ENCODE peak calls at places on chromosomes 16 and 17, in five cellular contexts. O, B, V, Z and P are unnamed samples.

GRCh38 chr17:9050801-9051401 is 29.6 kb downstream of the NTN1 start:
- DNase-seq in O (no peak), B (no peak), V (no peak), Z (no peak), P (no peak)

GRCh38 chr17:75430159-75430748 is 24.8 kb upstream of the GRB2 start:
- DNase-seq in O (no peak), B (no peak), V (peak; percentile 22), Z (no peak), P (no peak)

GRCh38 chr16:24995469-24995868 is 19.7 kb downstream of the ARHGAP17 start:
- DNase-seq in O (no peak), B (no peak), V (no peak), Z (no peak), P (no peak)

GRCh38 chr17:39011907-39012468 is 44.8 kb upstream of the FBXO47 start:
- DNase-seq in O (no peak), B (no peak), V (peak; percentile 22), Z (no peak), P (no peak)

GRCh38 chr17:76515291-76515949 is 14.2 kb upstream of the RHBDF2 start:
- DNase-seq in O (no peak), B (peak; percentile 85), V (peak; percentile 54), Z (no peak), P (peak; percentile 85)

GRCh38 chr17:48522031-48522593 is 8.7 kb downstream of the HOXB1 start:
- DNase-seq in O (no peak), B (no peak), V (no peak), Z (no peak), P (no peak)

GRCh38 chr17:1043601-1044251 is 46.8 kb downstream of the TIMM22 start:
- DNase-seq in O (no peak), B (no peak), V (no peak), Z (peak; percentile 41), P (peak; percentile 54)

GRCh38 chr16:89346869-89347268 is 129.4 kb downstream of the ZNF778 start:
- DNase-seq in O (no peak), B (no peak), V (peak; percentile 38), Z (no peak), P (no peak)

GRCh38 chr16:8675183-8676159 is 1.1 kb downstream of the ABAT start:
- DNase-seq in O (peak; percentile 51), B (no peak), V (peak; percentile 45), Z (peak; percentile 29), P (no peak)

GRCh38 chr17:34206569-34206968 is 48.5 kb upstream of the CCL2 start:
- DNase-seq in O (no peak), B (no peak), V (no peak), Z (no peak), P (no peak)

GRCh38 chr17:36889955-36890354 is 47.3 kb upstream of the LHX1 start:
- DNase-seq in O (no peak), B (no peak), V (no peak), Z (no peak), P (no peak)

GRCh38 chr17:36890398-36891190 is 46.7 kb upstream of the LHX1 start:
- DNase-seq in O (no peak), B (no peak), V (no peak), Z (no peak), P (no peak)

GRCh38 chr17:36888236-36888957 is 48.9 kb upstream of the LHX1 start:
- DNase-seq in O (no peak), B (no peak), V (no peak), Z (no peak), P (no peak)

DNA sequence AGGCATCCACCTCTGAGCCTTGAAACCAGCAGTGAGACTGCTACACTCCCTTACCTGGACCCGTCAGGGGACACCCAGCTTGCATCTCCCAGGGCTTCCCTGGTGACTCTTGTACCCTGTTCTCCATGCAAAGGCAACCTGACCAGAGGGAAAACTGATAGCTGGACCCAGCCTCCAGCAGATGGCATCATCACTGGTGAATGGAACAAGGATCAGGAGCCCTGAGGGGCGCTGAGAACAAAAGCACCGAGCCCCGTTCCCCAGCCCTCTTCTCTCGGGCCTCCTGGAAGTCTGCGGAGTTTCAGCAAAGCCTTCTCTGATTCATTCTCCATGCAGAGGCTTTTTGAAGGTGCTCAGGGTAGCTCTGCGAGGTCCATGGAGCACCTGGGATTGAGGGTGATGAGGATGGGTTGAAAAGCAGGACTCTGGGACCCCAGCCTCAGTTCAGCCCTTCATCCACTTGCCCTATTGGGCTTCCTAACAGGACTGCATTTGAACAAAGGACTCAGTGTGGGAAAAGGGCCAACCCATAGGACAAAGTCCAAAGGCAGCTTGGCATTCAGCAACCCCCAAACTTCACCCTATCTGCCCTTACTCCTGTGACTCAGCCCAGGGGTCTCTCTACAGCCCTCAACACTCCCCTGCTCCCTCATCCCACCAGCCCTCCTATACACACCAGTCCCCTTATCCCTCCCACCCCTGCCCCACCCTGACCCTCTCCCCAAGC is 45.0 kb upstream of the LHX1 start:
- DNase-seq in O (no peak), B (no peak), V (peak; percentile 15), Z (no peak), P (no peak)
- TF ChIP-seq CTCF in O (no peak), B (no peak), V (no peak), Z (no peak), P (no peak)

GRCh38 chr16:17343028-17343427 is 127.7 kb downstream of the XYLT1 start:
- DNase-seq in O (no peak), B (no peak), V (no peak), Z (no peak), P (no peak)

GRCh38 chr16:17346441-17346773 is 124.4 kb downstream of the XYLT1 start:
- DNase-seq in O (no peak), B (no peak), V (no peak), Z (no peak), P (no peak)

GRCh38 chr16:17346774-17347569 is 123.8 kb downstream of the XYLT1 start:
- DNase-seq in O (no peak), B (no peak), V (no peak), Z (no peak), P (no peak)

GRCh38 chr16:17343729-17344128 is 127.0 kb downstream of the XYLT1 start:
- DNase-seq in O (no peak), B (no peak), V (no peak), Z (no peak), P (no peak)

DNA sequence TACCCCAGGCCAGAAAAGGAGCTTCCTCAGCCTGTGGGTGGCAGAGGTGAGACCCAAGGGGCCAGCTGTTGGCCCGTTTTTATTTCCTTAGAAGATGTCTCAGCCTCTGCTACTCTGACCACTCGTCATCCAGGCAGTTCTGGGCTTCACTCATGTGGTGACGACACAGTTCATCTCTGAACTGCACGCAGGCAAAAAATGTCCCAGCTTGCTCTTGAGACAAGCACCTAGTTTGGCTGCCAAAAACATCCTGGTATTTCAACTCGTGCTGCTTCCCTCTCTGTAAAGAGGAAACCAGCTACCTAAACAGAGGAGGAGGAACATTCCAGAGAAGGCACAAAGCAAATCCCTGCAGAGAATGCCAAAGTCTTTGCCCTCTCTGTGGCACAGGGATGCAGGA is 125.7 kb downstream of the XYLT1 start:
- DNase-seq in O (no peak), B (peak; percentile 63), V (peak; percentile 45), Z (no peak), P (peak; percentile 75)
- H3K27ac ChIP-seq in O (no peak overlapping the region), B (peak overlapping the region; percentile 3), V (peak overlapping the region; percentile 38), Z (no peak overlapping the region), P (no peak overlapping the region)

GRCh38 chr16:53948326-53948725 is 244.4 kb downstream of the FTO start:
- DNase-seq in O (no peak), B (no peak), V (no peak), Z (no peak), P (no peak)

GRCh38 chr16:53949716-53950410 is 245.9 kb downstream of the FTO start:
- DNase-seq in O (no peak), B (no peak), V (no peak), Z (no peak), P (no peak)

GRCh38 chr16:53946745-53947386 is 242.9 kb downstream of the FTO start:
- DNase-seq in O (no peak), B (no peak), V (no peak), Z (no peak), P (no peak)

GRCh38 chr16:53950677-53951076 is 246.7 kb downstream of the FTO start:
- DNase-seq in O (no peak), B (no peak), V (no peak), Z (no peak), P (no peak)

GRCh38 chr16:53948734-53949430 is 244.9 kb downstream of the FTO start:
- DNase-seq in O (no peak), B (no peak), V (no peak), Z (no peak), P (no peak)
- H3K4me3 ChIP-seq in O (no peak overlapping the region), B (no peak overlapping the region), V (no peak overlapping the region), Z (no peak overlapping the region), P (no peak overlapping the region)

GRCh38 chr16:58026139-58026704 is 668 bp downstream of the MMP15 start:
- DNase-seq in O (peak; percentile 63), B (no peak), V (peak; percentile 71), Z (peak; percentile 47), P (peak; percentile 80)

GRCh38 chr16:58027341-58028167 is 2.0 kb downstream of the MMP15 start:
- DNase-seq in O (peak; percentile 61), B (no peak), V (peak; percentile 72), Z (no peak), P (peak; percentile 41)

GRCh38 chr16:58025351-58026138 is at the start of gene MMP15:
- DNase-seq in O (peak; percentile 94), B (no peak), V (peak; percentile 91), Z (peak; percentile 83), P (peak; percentile 66)

GRCh38 chr16:58028168-58028455 is 2.6 kb downstream of the MMP15 start:
- DNase-seq in O (peak; percentile 13), B (no peak), V (no peak), Z (no peak), P (no peak)

DNA sequence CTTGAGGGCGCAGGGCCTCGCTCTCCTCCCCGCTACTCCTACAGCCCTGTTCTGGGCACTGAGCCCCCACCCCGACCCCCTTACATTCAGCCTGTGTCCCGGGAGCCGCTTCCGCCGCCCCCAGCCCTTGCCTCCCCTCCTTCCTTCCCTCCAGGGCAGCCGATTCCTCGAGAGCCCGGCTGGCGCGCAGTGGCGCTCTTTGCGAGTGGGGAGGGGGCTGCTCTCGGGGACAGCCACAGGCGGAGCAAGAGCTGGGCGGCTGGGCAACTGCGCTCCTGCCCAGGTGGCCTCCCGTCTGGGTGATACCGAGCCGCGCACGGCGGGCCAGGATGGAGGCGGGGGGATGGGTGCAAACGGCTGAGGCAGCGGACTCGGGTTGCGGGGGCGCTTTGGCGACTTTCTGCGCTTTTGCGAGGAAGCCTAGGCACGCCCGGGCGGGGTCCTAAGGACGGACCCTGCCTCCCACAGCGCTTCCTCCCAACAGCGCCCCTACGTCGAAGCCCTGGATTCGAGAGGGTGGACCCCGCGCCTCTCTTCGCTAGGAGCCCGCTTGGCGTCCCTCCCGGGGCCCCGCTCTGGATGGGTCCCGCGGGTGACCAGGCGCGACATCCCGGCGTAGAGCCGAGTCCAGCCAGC is 1.3 kb downstream of the MMP15 start:
- DNase-seq in O (peak; percentile 41), B (no peak), V (peak; percentile 35), Z (peak; percentile 21), P (no peak)
- TF ChIP-seq CTCF in O (no peak), B (no peak), V (no peak), Z (no peak), P (no peak)